ENCODE peak calls at places on chromosomes 13 and 19, in ten cellular contexts. One of them, this sample, is unnamed.

GRCh38 chr19:21321996-21322395 is 7.2 kb downstream of the ZNF708 start:
- DNase-seq in astrocyte of the cerebellum: no peak
- DNase-seq in stimulated activated CD4-positive, alpha-beta T cell treated with anti-CD3 and anti-CD28 coated beads, TNF-alpha, amount 100 ng/mL, for 1 hour: no peak
- DNase-seq in body of pancreas: no peak
- DNase-seq in left kidney: no peak
- DNase-seq in activated CD4-positive, alpha-beta T cell treated with anti-CD3 and anti-CD28 coated beads for 48 hours: no peak
- DNase-seq in SHP77: no peak
- DNase-seq in stimulated activated naive B cell treated with anti-CD40 and anti-IgM and Interleukin-4, amounts not matched to agents 10 μg/mL and 1 μg/mL and 100 μg/mL, for 72 hours: no peak
- DNase-seq in CD8-positive, alpha-beta T cell: no peak
- DNase-seq in T-helper 1 cell: no peak
- DNase-seq in this sample: peak; percentile 41

GRCh38 chr19:34662919-34663318 is 14.0 kb downstream of the SCGB2B2 start:
- DNase-seq in astrocyte of the cerebellum: no peak
- DNase-seq in stimulated activated CD4-positive, alpha-beta T cell treated with anti-CD3 and anti-CD28 coated beads, TNF-alpha, amount 100 ng/mL, for 1 hour: no peak
- DNase-seq in body of pancreas: peak; percentile 30
- DNase-seq in left kidney: peak; percentile 55
- DNase-seq in activated CD4-positive, alpha-beta T cell treated with anti-CD3 and anti-CD28 coated beads for 48 hours: peak; percentile 62
- DNase-seq in SHP77: peak; percentile 63
- DNase-seq in stimulated activated naive B cell treated with anti-CD40 and anti-IgM and Interleukin-4, amounts not matched to agents 10 μg/mL and 1 μg/mL and 100 μg/mL, for 72 hours: no peak
- DNase-seq in CD8-positive, alpha-beta T cell: peak; percentile 35
- DNase-seq in T-helper 1 cell: peak; percentile 40
- DNase-seq in this sample: peak; percentile 28

GRCh38 chr19:34575206-34575605 is 93.6 kb downstream of the WTIP start:
- DNase-seq in astrocyte of the cerebellum: no peak
- DNase-seq in stimulated activated CD4-positive, alpha-beta T cell treated with anti-CD3 and anti-CD28 coated beads, TNF-alpha, amount 100 ng/mL, for 1 hour: no peak
- DNase-seq in body of pancreas: no peak
- DNase-seq in left kidney: no peak
- DNase-seq in activated CD4-positive, alpha-beta T cell treated with anti-CD3 and anti-CD28 coated beads for 48 hours: no peak
- DNase-seq in SHP77: no peak
- DNase-seq in stimulated activated naive B cell treated with anti-CD40 and anti-IgM and Interleukin-4, amounts not matched to agents 10 μg/mL and 1 μg/mL and 100 μg/mL, for 72 hours: no peak
- DNase-seq in CD8-positive, alpha-beta T cell: no peak
- DNase-seq in T-helper 1 cell: no peak
- DNase-seq in this sample: no peak

GRCh38 chr13:36344173-36344572 is 2.0 kb downstream of the SPART start:
- DNase-seq in astrocyte of the cerebellum: no peak
- DNase-seq in stimulated activated CD4-positive, alpha-beta T cell treated with anti-CD3 and anti-CD28 coated beads, TNF-alpha, amount 100 ng/mL, for 1 hour: no peak
- DNase-seq in body of pancreas: no peak
- DNase-seq in left kidney: peak; percentile 17
- DNase-seq in activated CD4-positive, alpha-beta T cell treated with anti-CD3 and anti-CD28 coated beads for 48 hours: no peak
- DNase-seq in SHP77: no peak
- DNase-seq in stimulated activated naive B cell treated with anti-CD40 and anti-IgM and Interleukin-4, amounts not matched to agents 10 μg/mL and 1 μg/mL and 100 μg/mL, for 72 hours: no peak
- DNase-seq in CD8-positive, alpha-beta T cell: no peak
- DNase-seq in T-helper 1 cell: no peak
- DNase-seq in this sample: peak; percentile 44

GRCh38 chr13:93559718-93560117 is 333.1 kb downstream of the GPC6 start:
- DNase-seq in astrocyte of the cerebellum: peak; percentile 68
- DNase-seq in stimulated activated CD4-positive, alpha-beta T cell treated with anti-CD3 and anti-CD28 coated beads, TNF-alpha, amount 100 ng/mL, for 1 hour: no peak
- DNase-seq in body of pancreas: no peak
- DNase-seq in left kidney: no peak
- DNase-seq in activated CD4-positive, alpha-beta T cell treated with anti-CD3 and anti-CD28 coated beads for 48 hours: no peak
- DNase-seq in SHP77: peak; percentile 21
- DNase-seq in stimulated activated naive B cell treated with anti-CD40 and anti-IgM and Interleukin-4, amounts not matched to agents 10 μg/mL and 1 μg/mL and 100 μg/mL, for 72 hours: no peak
- DNase-seq in CD8-positive, alpha-beta T cell: no peak
- DNase-seq in T-helper 1 cell: no peak
- DNase-seq in this sample: peak; percentile 99

GRCh38 chr13:80113714-80114454 is 227.0 kb downstream of the SPRY2 start:
- DNase-seq in astrocyte of the cerebellum: no peak
- DNase-seq in stimulated activated CD4-positive, alpha-beta T cell treated with anti-CD3 and anti-CD28 coated beads, TNF-alpha, amount 100 ng/mL, for 1 hour: no peak
- DNase-seq in body of pancreas: no peak
- DNase-seq in left kidney: no peak
- DNase-seq in activated CD4-positive, alpha-beta T cell treated with anti-CD3 and anti-CD28 coated beads for 48 hours: no peak
- DNase-seq in SHP77: no peak
- DNase-seq in stimulated activated naive B cell treated with anti-CD40 and anti-IgM and Interleukin-4, amounts not matched to agents 10 μg/mL and 1 μg/mL and 100 μg/mL, for 72 hours: no peak
- DNase-seq in CD8-positive, alpha-beta T cell: no peak
- DNase-seq in T-helper 1 cell: no peak
- DNase-seq in this sample: no peak

GRCh38 chr19:41112728-41113290 is 1.4 kb upstream of the CYP2F1 start:
- DNase-seq in astrocyte of the cerebellum: no peak
- DNase-seq in stimulated activated CD4-positive, alpha-beta T cell treated with anti-CD3 and anti-CD28 coated beads, TNF-alpha, amount 100 ng/mL, for 1 hour: no peak
- DNase-seq in body of pancreas: no peak
- DNase-seq in left kidney: no peak
- DNase-seq in activated CD4-positive, alpha-beta T cell treated with anti-CD3 and anti-CD28 coated beads for 48 hours: no peak
- DNase-seq in SHP77: no peak
- DNase-seq in stimulated activated naive B cell treated with anti-CD40 and anti-IgM and Interleukin-4, amounts not matched to agents 10 μg/mL and 1 μg/mL and 100 μg/mL, for 72 hours: no peak
- DNase-seq in CD8-positive, alpha-beta T cell: no peak
- DNase-seq in T-helper 1 cell: no peak
- DNase-seq in this sample: no peak

GRCh38 chr19:37699057-37699456 is 20.5 kb downstream of the ZNF607 start:
- DNase-seq in astrocyte of the cerebellum: no peak
- DNase-seq in stimulated activated CD4-positive, alpha-beta T cell treated with anti-CD3 and anti-CD28 coated beads, TNF-alpha, amount 100 ng/mL, for 1 hour: no peak
- DNase-seq in body of pancreas: no peak
- DNase-seq in left kidney: no peak
- DNase-seq in activated CD4-positive, alpha-beta T cell treated with anti-CD3 and anti-CD28 coated beads for 48 hours: no peak
- DNase-seq in SHP77: no peak
- DNase-seq in stimulated activated naive B cell treated with anti-CD40 and anti-IgM and Interleukin-4, amounts not matched to agents 10 μg/mL and 1 μg/mL and 100 μg/mL, for 72 hours: no peak
- DNase-seq in CD8-positive, alpha-beta T cell: no peak
- DNase-seq in T-helper 1 cell: no peak
- DNase-seq in this sample: peak; percentile 2

GRCh38 chr13:46295531-46296464 is 84.1 kb downstream of the LRRC63 start:
- DNase-seq in astrocyte of the cerebellum: peak; percentile 92
- DNase-seq in stimulated activated CD4-positive, alpha-beta T cell treated with anti-CD3 and anti-CD28 coated beads, TNF-alpha, amount 100 ng/mL, for 1 hour: peak; percentile 21
- DNase-seq in body of pancreas: peak; percentile 52
- DNase-seq in left kidney: no peak
- DNase-seq in activated CD4-positive, alpha-beta T cell treated with anti-CD3 and anti-CD28 coated beads for 48 hours: peak; percentile 58
- DNase-seq in SHP77: no peak
- DNase-seq in stimulated activated naive B cell treated with anti-CD40 and anti-IgM and Interleukin-4, amounts not matched to agents 10 μg/mL and 1 μg/mL and 100 μg/mL, for 72 hours: peak; percentile 31
- DNase-seq in CD8-positive, alpha-beta T cell: peak; percentile 53
- DNase-seq in T-helper 1 cell: peak; percentile 52
- DNase-seq in this sample: peak; percentile 75

GRCh38 chr19:10922638-10923014 is 5.8 kb downstream of the YIPF2 start:
- DNase-seq in astrocyte of the cerebellum: no peak
- DNase-seq in stimulated activated CD4-positive, alpha-beta T cell treated with anti-CD3 and anti-CD28 coated beads, TNF-alpha, amount 100 ng/mL, for 1 hour: no peak
- DNase-seq in body of pancreas: no peak
- DNase-seq in left kidney: no peak
- DNase-seq in activated CD4-positive, alpha-beta T cell treated with anti-CD3 and anti-CD28 coated beads for 48 hours: no peak
- DNase-seq in SHP77: no peak
- DNase-seq in stimulated activated naive B cell treated with anti-CD40 and anti-IgM and Interleukin-4, amounts not matched to agents 10 μg/mL and 1 μg/mL and 100 μg/mL, for 72 hours: no peak
- DNase-seq in CD8-positive, alpha-beta T cell: no peak
- DNase-seq in T-helper 1 cell: no peak
- DNase-seq in this sample: no peak

GRCh38 chr13:28329395-28330158 is 165.4 kb downstream of the FLT1 start:
- DNase-seq in astrocyte of the cerebellum: no peak
- DNase-seq in stimulated activated CD4-positive, alpha-beta T cell treated with anti-CD3 and anti-CD28 coated beads, TNF-alpha, amount 100 ng/mL, for 1 hour: no peak
- DNase-seq in body of pancreas: peak; percentile 16
- DNase-seq in left kidney: peak; percentile 56
- DNase-seq in activated CD4-positive, alpha-beta T cell treated with anti-CD3 and anti-CD28 coated beads for 48 hours: no peak
- DNase-seq in SHP77: no peak
- DNase-seq in stimulated activated naive B cell treated with anti-CD40 and anti-IgM and Interleukin-4, amounts not matched to agents 10 μg/mL and 1 μg/mL and 100 μg/mL, for 72 hours: no peak
- DNase-seq in CD8-positive, alpha-beta T cell: no peak
- DNase-seq in T-helper 1 cell: no peak
- DNase-seq in this sample: peak; percentile 36

GRCh38 chr13:33180009-33180804 is 105.3 kb downstream of the STARD13 start:
- DNase-seq in astrocyte of the cerebellum: no peak
- DNase-seq in stimulated activated CD4-positive, alpha-beta T cell treated with anti-CD3 and anti-CD28 coated beads, TNF-alpha, amount 100 ng/mL, for 1 hour: no peak
- DNase-seq in body of pancreas: no peak
- DNase-seq in left kidney: peak; percentile 50
- DNase-seq in activated CD4-positive, alpha-beta T cell treated with anti-CD3 and anti-CD28 coated beads for 48 hours: no peak
- DNase-seq in SHP77: no peak
- DNase-seq in stimulated activated naive B cell treated with anti-CD40 and anti-IgM and Interleukin-4, amounts not matched to agents 10 μg/mL and 1 μg/mL and 100 μg/mL, for 72 hours: no peak
- DNase-seq in CD8-positive, alpha-beta T cell: no peak
- DNase-seq in T-helper 1 cell: no peak
- DNase-seq in this sample: peak; percentile 29

GRCh38 chr13:102993348-102993747 is 72.9 kb downstream of the SLC10A2 start:
- DNase-seq in astrocyte of the cerebellum: no peak
- DNase-seq in stimulated activated CD4-positive, alpha-beta T cell treated with anti-CD3 and anti-CD28 coated beads, TNF-alpha, amount 100 ng/mL, for 1 hour: no peak
- DNase-seq in body of pancreas: no peak
- DNase-seq in left kidney: no peak
- DNase-seq in activated CD4-positive, alpha-beta T cell treated with anti-CD3 and anti-CD28 coated beads for 48 hours: no peak
- DNase-seq in SHP77: no peak
- DNase-seq in stimulated activated naive B cell treated with anti-CD40 and anti-IgM and Interleukin-4, amounts not matched to agents 10 μg/mL and 1 μg/mL and 100 μg/mL, for 72 hours: no peak
- DNase-seq in CD8-positive, alpha-beta T cell: no peak
- DNase-seq in T-helper 1 cell: no peak
- DNase-seq in this sample: peak; percentile 4

GRCh38 chr13:32164622-32165268 is 133.2 kb downstream of the FRY start:
- DNase-seq in astrocyte of the cerebellum: peak; percentile 45
- DNase-seq in stimulated activated CD4-positive, alpha-beta T cell treated with anti-CD3 and anti-CD28 coated beads, TNF-alpha, amount 100 ng/mL, for 1 hour: no peak
- DNase-seq in body of pancreas: peak; percentile 42
- DNase-seq in left kidney: peak; percentile 87
- DNase-seq in activated CD4-positive, alpha-beta T cell treated with anti-CD3 and anti-CD28 coated beads for 48 hours: peak; percentile 33
- DNase-seq in SHP77: peak; percentile 83
- DNase-seq in stimulated activated naive B cell treated with anti-CD40 and anti-IgM and Interleukin-4, amounts not matched to agents 10 μg/mL and 1 μg/mL and 100 μg/mL, for 72 hours: peak; percentile 5
- DNase-seq in CD8-positive, alpha-beta T cell: no peak
- DNase-seq in T-helper 1 cell: no peak
- DNase-seq in this sample: peak; percentile 75